ENCODE peak calls at places on chromosomes 5 and 9, in ten cellular contexts. F is stomach; H is fibroblast of pulmonary artery; B is ACHN; E is C1 segment of cervical spinal cord; I is Kasumi-1; Y is HTR-8/SVneo; D is transverse colon; N is amniotic stem cell; A is activated T-cell treated with anti-CD3 and anti-CD28 coated beads, Interleukin-2, amount 50 U/mL, for 48 hours. X is an unnamed sample.
A peak's percentile ranks its signal among the peaks of the same experiment; 100 is the strongest.

GRCh38 chr9:119689879-119690278 is 320.6 kb upstream of the BRINP1 start:
- DNase-seq in F (no peak), H (no peak), B (peak; percentile 0), E (no peak), I (no peak), Y (no peak), D (no peak), N (no peak), A (no peak), X (no peak)

GRCh38 chr9:124803911-124804310 is 27.0 kb downstream of the OLFML2A start:
- DNase-seq in F (no peak), H (no peak), B (no peak), E (no peak), I (no peak), Y (no peak), D (no peak), N (no peak), A (no peak), X (no peak)

GRCh38 chr5:56816546-56817081 is 1.3 kb downstream of the MAP3K1 start:
- DNase-seq in F (peak; percentile 60), H (peak; percentile 49), B (peak; percentile 62), E (peak; percentile 65), I (peak; percentile 71), Y (no peak), D (peak; percentile 75), N (peak; percentile 17), A (peak; percentile 79), X (peak; percentile 69)

GRCh38 chr9:69060766-69061165 is 25.2 kb downstream of the FXN start:
- DNase-seq in F (no peak), H (no peak), B (no peak), E (no peak), I (no peak), Y (no peak), D (no peak), N (no peak), A (no peak), X (no peak)

GRCh38 chr5:157172408-157172807 is 6.3 kb upstream of the GARIN3 start:
- DNase-seq in F (no peak), H (no peak), B (no peak), E (no peak), I (no peak), Y (no peak), D (peak; percentile 12), N (no peak), A (peak; percentile 90), X (no peak)

GRCh38 chr5:1029945-1030625 is 21.5 kb downstream of the NKD2 start:
- DNase-seq in F (no peak), H (no peak), B (no peak), E (no peak), I (no peak), Y (no peak), D (no peak), N (no peak), A (no peak), X (no peak)

GRCh38 chr5:111643499-111643898 is 113.5 kb downstream of the NREP start:
- DNase-seq in F (no peak), H (no peak), B (no peak), E (no peak), I (no peak), Y (no peak), D (no peak), N (no peak), A (no peak), X (no peak)

GRCh38 chr5:139710370-139711066 is 62.4 kb downstream of the CXXC5 start:
- DNase-seq in F (peak; percentile 54), H (peak; percentile 63), B (peak; percentile 64), E (peak; percentile 35), I (no peak), Y (peak; percentile 33), D (peak; percentile 61), N (no peak), A (peak; percentile 61), X (peak; percentile 35)

GRCh38 chr5:115396698-115397097 is 100.2 kb upstream of the CCDC112 start:
- DNase-seq in F (no peak), H (peak; percentile 38), B (no peak), E (no peak), I (no peak), Y (no peak), D (no peak), N (no peak), A (no peak), X (no peak)

GRCh38 chr9:120482424-120483186 is 97.4 kb downstream of the CDK5RAP2 start:
- DNase-seq in F (no peak), H (no peak), B (no peak), E (no peak), I (no peak), Y (no peak), D (no peak), N (no peak), A (no peak), X (no peak)

X was measured in caudate nucleus.